ENCODE peak calls at places on chromosomes 6 and 20, in five cellular contexts. H is H1, R is GM12878, L is HepG2, M is K562. I is an unnamed sample.

GRCh38 chr6:41940759-41941279 is 789 bp downstream of the CCND3 start:
- DNase-seq in H (peak; percentile 74), R (no peak), L (no peak), M (peak; percentile 85), I (no peak)

GRCh38 chr20:7505835-7506221 is 434.4 kb downstream of the HAO1 start:
- DNase-seq in H (no peak), R (no peak), L (no peak), M (no peak), I (no peak)

GRCh38 chr20:57507477-57507876 is 17.5 kb downstream of the CTCFL start:
- DNase-seq in H (no peak), R (no peak), L (no peak), M (no peak), I (no peak)

GRCh38 chr20:62195072-62195400 is 12.2 kb downstream of the MTG2 start:
- DNase-seq in H (no peak), R (no peak), L (no peak), M (no peak), I (no peak)

GRCh38 chr20:34872604-34873224 is at the start of gene GGT7:
- DNase-seq in H (peak; percentile 92), R (peak; percentile 24), L (peak; percentile 81), M (peak; percentile 88), I (peak; percentile 35)

GRCh38 chr20:25490656-25491445 is 83.4 kb downstream of the GINS1 start:
- DNase-seq in H (no peak), R (no peak), L (no peak), M (no peak), I (no peak)

GRCh38 chr6:3385660-3386151 is 71.1 kb downstream of the SLC22A23 start:
- DNase-seq in H (no peak), R (no peak), L (no peak), M (no peak), I (peak; percentile 66)

GRCh38 chr6:74166849-74167248 is 470.8 kb downstream of the CD109 start:
- DNase-seq in H (no peak), R (no peak), L (no peak), M (no peak), I (no peak)

GRCh38 chr6:87943191-87943590 is 104.5 kb upstream of the SPACA1 start:
- DNase-seq in H (no peak), R (no peak), L (no peak), M (no peak), I (no peak)

GRCh38 chr20:50415516-50416268 is 94.5 kb upstream of the PTPN1 start:
- DNase-seq in H (peak; percentile 59), R (no peak), L (peak; percentile 86), M (no peak), I (peak; percentile 50)

GRCh38 chr6:80520195-80520594 is 413.7 kb downstream of the BCKDHB start:
- DNase-seq in H (no peak), R (no peak), L (no peak), M (no peak), I (no peak)

GRCh38 chr6:33607784-33608161 is 13.3 kb upstream of the ITPR3 start:
- DNase-seq in H (no peak), R (no peak), L (peak; percentile 79), M (no peak), I (peak; percentile 37)

GRCh38 chr6:167980911-167981310 is 16.6 kb upstream of the KIF25 start:
- DNase-seq in H (no peak), R (no peak), L (no peak), M (no peak), I (no peak)

GRCh38 chr6:36241728-36242127 is 28.1 kb upstream of the PNPLA1 start:
- DNase-seq in H (no peak), R (peak; percentile 65), L (no peak), M (peak; percentile 59), I (no peak)

GRCh38 chr20:17967595-17968365 is 814 bp downstream of the SNX5 start:
- DNase-seq in H (no peak), R (no peak), L (no peak), M (no peak), I (no peak)
- TF ChIP-seq ZNF274 in H (no peak), R (no peak), L (no peak), M (no peak), I (no peak)

DNA sequence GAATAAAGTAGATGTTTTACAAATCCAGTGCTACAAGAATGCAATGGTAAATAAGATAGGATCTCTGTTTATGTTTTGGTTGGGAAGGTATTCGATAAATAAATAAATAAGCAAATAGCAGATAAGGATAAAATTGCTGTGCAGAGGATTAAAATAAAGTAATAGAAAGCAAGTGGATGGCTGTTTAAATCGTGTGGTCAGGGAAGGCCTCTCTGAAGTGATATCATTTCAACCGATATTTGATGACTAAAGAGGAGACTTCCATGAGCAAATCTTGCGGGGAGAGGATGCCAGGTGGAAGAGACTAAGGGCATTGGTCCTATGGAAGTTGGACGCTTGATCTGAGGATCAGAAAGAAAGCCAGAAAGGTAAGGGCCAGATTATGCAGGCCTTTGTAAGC is 92.0 kb upstream of the CCN2 start:
- DNase-seq in H (no peak), R (no peak), L (no peak), M (no peak), I (no peak)
- TF ChIP-seq SRF in H (no peak), R (no peak), L (no peak), M (no peak), I (no peak)

DNA sequence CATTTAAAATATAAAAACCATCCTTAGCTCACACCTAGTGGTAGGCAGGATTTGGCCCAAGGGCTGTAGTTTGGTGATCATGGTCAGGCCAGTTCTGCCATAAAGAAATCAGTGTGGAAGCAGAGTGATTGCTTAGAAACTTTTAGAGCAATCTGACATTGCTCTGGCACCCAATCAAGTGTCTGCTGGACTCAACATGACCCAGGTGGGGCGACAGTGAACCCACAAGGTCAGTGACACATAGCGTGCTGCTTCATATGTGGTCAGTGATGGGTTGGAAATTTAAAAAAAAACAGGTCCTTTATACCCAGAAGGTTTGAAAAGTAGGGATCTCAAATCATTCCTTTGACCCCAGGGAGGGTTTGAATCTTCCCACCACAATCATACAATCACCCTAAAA is 107.9 kb downstream of the BANF2 start:
- DNase-seq in H (no peak), R (no peak), L (peak; percentile 58), M (no peak), I (no peak)
- H3K27ac ChIP-seq in H (no peak overlapping the region), R (no peak overlapping the region), L (no peak overlapping the region), M (no peak overlapping the region), I (no peak overlapping the region)

GRCh38 chr6:24529985-24530384 is 35.2 kb downstream of the ALDH5A1 start:
- DNase-seq in H (no peak), R (no peak), L (no peak), M (no peak), I (no peak)
- TF ChIP-seq ZNF274 in H (no peak), R (no peak), L (no peak), M (no peak), I (no peak)

GRCh38 chr20:46546293-46546692 is 4.2 kb downstream of the OCSTAMP start:
- DNase-seq in H (no peak), R (no peak), L (no peak), M (peak; percentile 12), I (no peak)

GRCh38 chr20:46544576-46544975 is 5.9 kb downstream of the OCSTAMP start:
- DNase-seq in H (no peak), R (no peak), L (peak; percentile 39), M (no peak), I (no peak)

GRCh38 chr20:46545827-46546138 is 4.7 kb downstream of the OCSTAMP start:
- DNase-seq in H (no peak), R (no peak), L (no peak), M (no peak), I (no peak)

GRCh38 chr20:46543959-46544358 is 6.5 kb downstream of the OCSTAMP start:
- DNase-seq in H (no peak), R (no peak), L (no peak), M (no peak), I (no peak)

DNA sequence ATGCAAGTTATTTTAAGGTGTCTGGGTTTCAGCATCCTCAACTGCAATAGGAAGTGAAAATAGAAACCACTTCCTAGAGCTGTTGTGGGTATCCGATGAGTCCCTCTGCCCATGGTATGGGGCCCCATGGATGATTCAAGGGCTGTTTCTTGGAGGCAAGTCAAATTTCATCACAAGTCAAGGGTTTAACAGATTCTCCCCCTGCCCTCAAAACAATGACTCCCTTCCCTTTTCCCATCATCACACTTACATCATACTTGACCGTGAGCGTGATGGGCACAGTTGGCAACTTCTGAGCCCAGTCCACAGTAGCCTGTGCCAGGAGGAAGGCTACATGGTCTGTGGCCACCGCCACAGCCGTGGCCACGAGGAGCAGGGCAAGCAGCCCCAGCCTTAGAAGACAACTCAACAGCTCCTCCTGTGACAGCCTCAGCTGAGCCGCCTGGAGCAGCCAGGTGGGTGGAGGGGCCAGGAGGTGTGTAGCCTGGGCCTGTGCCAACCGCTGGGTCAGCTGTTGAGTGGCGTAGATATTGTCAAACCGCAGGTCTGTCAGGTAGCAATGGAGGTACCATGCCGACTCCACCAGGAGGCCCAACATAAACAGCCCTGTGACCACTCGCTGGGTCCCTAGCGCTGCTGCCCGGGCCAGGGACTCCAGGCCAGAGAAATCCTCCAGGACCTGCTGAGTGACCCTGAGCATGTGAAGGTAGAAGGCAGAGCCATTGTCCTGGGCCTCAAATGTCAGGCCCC is 5.2 kb downstream of the OCSTAMP start:
- DNase-seq in H (no peak), R (no peak), L (no peak), M (no peak), I (no peak)
- TF ChIP-seq SRF in H (no peak), R (no peak), L (no peak), M (no peak), I (no peak)

DNA sequence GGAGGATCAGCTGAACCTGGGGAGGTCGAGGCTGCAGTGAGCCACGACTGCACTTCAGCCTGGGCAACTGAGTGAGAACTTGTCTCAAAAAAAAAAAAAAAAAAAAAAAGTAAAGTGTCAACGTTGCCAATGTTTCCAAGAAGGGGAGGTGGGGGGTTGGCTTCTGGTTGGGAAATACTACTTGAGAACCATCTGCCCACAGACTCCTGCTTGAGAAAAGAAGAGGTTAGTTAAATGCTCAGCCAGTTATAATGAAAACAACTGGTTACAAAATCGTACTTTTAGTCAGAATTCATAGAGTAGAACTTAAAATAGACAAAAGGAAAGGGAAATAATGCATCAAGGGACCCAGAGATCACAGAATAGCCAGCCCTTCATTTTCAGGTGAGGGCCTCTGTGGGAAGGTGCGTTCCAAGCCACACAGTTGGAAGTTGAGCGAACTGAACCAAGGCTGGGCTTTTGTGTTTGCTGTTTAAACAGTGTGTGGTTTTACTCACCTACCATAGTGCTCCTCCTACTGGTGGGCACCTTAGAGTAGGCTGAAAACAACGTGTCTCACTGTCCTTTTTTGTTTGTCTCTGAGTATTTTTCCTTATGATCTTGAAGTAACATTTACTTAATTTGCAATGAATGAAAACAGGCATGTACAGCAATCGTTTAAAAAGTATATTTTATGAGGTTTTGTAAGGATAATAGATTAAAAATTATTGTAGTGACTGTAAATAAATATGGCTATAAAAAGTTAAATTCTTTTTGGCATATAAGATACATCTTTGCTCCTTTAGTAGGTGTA is 200.7 kb downstream of the BCAS1 start:
- DNase-seq in H (no peak), R (peak; percentile 91), L (peak; percentile 96), M (peak; percentile 90), I (peak; percentile 84)
- H3K27ac ChIP-seq in H (no peak overlapping the region), R (peak overlapping the region; percentile 68), L (peak overlapping the region; percentile 37), M (peak overlapping the region; percentile 48), I (peak overlapping the region; percentile 57)